ENCODE peak calls at places on chromosomes 3 and 15, in seven cellular contexts. V, P, F, I, S, Q and C are unnamed samples.

GRCh38 chr3:43024183-43024865 is 45.2 kb downstream of the GASK1A start:
- DNase-seq in S (no peak), V (no peak), I (no peak), Q (no peak), F (no peak), P (no peak), C (no peak)

GRCh38 chr3:30188713-30189112 is 417.7 kb upstream of the TGFBR2 start:
- DNase-seq in V (peak), S (no peak), P (no peak), F (no peak), I (peak), Q (no peak), C (peak)

GRCh38 chr3:107082527-107082926 is 294.7 kb upstream of the CCDC54 start:
- DNase-seq in I (no peak), Q (no peak), S (no peak), V (peak), F (no peak), P (no peak), C (no peak)

GRCh38 chr15:93047621-93048425 is 41.2 kb downstream of the RGMA start:
- DNase-seq in P (no peak), I (no peak), F (no peak), S (no peak), Q (no peak), V (no peak), C (no peak)

GRCh38 chr3:184751204-184751809 is 39.4 kb upstream of the MAGEF1 start:
- DNase-seq in P (no peak), V (no peak), S (no peak), F (no peak), Q (no peak), I (no peak), C (no peak)

GRCh38 chr3:177294221-177294620 is 96.9 kb upstream of the TBL1XR1 start:
- DNase-seq in P (no peak), S (no peak), V (peak), F (peak), Q (peak), I (no peak), C (peak)

GRCh38 chr15:98876461-98877369 is 130.9 kb downstream of the PGPEP1L start:
- DNase-seq in V (peak), I (no peak), Q (no peak), F (no peak), S (no peak), P (no peak), C (no peak)

GRCh38 chr15:86650084-86650483 is 570.4 kb downstream of the AGBL1 start:
- DNase-seq in Q (no peak), P (no peak), V (no peak), F (no peak), S (no peak), I (no peak), C (peak)

GRCh38 chr3:150105886-150106612 is 135.4 kb upstream of the PFN2 start:
- DNase-seq in S (no peak), F (no peak), V (no peak), I (no peak), Q (no peak), P (no peak), C (no peak)

GRCh38 chr15:55277116-55277564 is 12.5 kb downstream of the RAB27A start:
- DNase-seq in V (peak), F (no peak), S (no peak), P (no peak), I (no peak), Q (no peak), C (no peak)

GRCh38 chr3:151753846-151754245 is 20.1 kb downstream of the AADACL2 start:
- DNase-seq in F (no peak), P (no peak), I (no peak), S (no peak), V (no peak), Q (no peak), C (no peak)

GRCh38 chr3:51704511-51704950 is 2.3 kb upstream of the GRM2 start:
- DNase-seq in P (peak), F (no peak), Q (no peak), I (no peak), S (no peak), V (no peak), C (no peak)

GRCh38 chr3:64345351-64345750 is 120.1 kb upstream of the PRICKLE2 start:
- DNase-seq in Q (no peak), P (no peak), S (no peak), F (no peak), I (no peak), V (peak), C (no peak)

GRCh38 chr3:55621648-55622047 is 134.5 kb upstream of the WNT5A start:
- DNase-seq in F (no peak), Q (no peak), P (no peak), I (no peak), V (no peak), S (no peak), C (no peak)

GRCh38 chr3:43748179-43748578 is 57.4 kb downstream of the ABHD5 start:
- DNase-seq in I (no peak), F (no peak), S (no peak), P (no peak), V (peak), Q (no peak), C (peak)

GRCh38 chr3:59374812-59375211 is 325.0 kb upstream of the CFAP20DC start:
- DNase-seq in S (no peak), V (no peak), Q (no peak), F (no peak), I (no peak), P (no peak), C (no peak)

GRCh38 chr3:40009991-40010390 is 200.6 kb downstream of the MYRIP start:
- DNase-seq in Q (no peak), F (no peak), P (no peak), I (no peak), V (no peak), S (no peak), C (no peak)

GRCh38 chr3:89571298-89571697 is 463.9 kb downstream of the EPHA3 start:
- DNase-seq in P (no peak), V (no peak), S (no peak), Q (no peak), I (no peak), F (no peak), C (no peak)

GRCh38 chr3:174620138-174620537 is 239.0 kb upstream of the NAALADL2 start:
- DNase-seq in V (no peak), I (no peak), F (no peak), S (no peak), Q (no peak), P (no peak), C (peak)

GRCh38 chr3:180295811-180296210 is 259.1 kb upstream of the PEX5L start:
- DNase-seq in V (peak), S (no peak), P (no peak), I (no peak), F (no peak), Q (no peak), C (no peak)

GRCh38 chr3:16510620-16511319 is 2.7 kb downstream of the RFTN1 start:
- DNase-seq in S (no peak), F (no peak), I (no peak), V (no peak), Q (no peak), P (no peak), C (no peak)

GRCh38 chr3:36201546-36201945 is 178.8 kb upstream of the STAC start:
- DNase-seq in Q (peak), F (no peak), P (no peak), V (no peak), S (no peak), I (no peak), C (no peak)

GRCh38 chr15:48112242-48112641 is 8.5 kb upstream of the SLC24A5 start:
- DNase-seq in S (peak), I (no peak), Q (peak), P (no peak), F (no peak), V (peak), C (peak)

GRCh38 chr3:127686512-127686894 is 13.8 kb downstream of the ABTB1 start:
- DNase-seq in Q (no peak), S (no peak), P (no peak), F (no peak), I (no peak), V (no peak), C (no peak)

GRCh38 chr15:56371495-56372147 is 6.4 kb downstream of the TEX9 start:
- DNase-seq in S (no peak), P (no peak), F (no peak), V (no peak), I (no peak), Q (no peak), C (peak)

GRCh38 chr3:51957520-51958205 is 2.5 kb downstream of the GPR62 start:
- DNase-seq in S (no peak), P (no peak), I (no peak), V (no peak), F (no peak), Q (no peak), C (no peak)

GRCh38 chr15:32130823-32131222 is 100.5 kb downstream of the CHRNA7 start:
- DNase-seq in S (no peak), V (no peak), P (no peak), Q (no peak), F (no peak), I (no peak), C (no peak)
- TF ChIP-seq CTCF in S (no peak), V (no peak), P (no peak), Q (no peak), F (no peak), I (no peak), C (no peak)

DNA sequence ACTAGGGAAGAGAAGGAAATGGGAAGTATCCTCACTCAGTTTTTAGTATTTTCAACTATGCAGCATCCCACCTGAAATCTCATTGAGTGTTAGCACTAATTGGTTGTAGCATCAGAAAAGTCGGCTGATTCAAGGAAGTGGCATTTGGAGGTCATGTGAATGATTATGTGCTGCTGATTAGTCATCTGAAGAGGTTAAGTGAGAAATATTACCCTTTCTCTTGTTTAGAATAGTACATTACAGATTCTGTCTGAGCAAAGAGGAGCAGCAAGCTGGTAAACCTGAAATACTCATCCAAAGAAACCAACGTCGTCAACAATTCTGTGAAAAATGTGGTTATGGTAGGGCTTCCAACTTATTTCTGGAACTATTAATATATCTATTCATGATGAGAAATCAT is 1024.9 kb downstream of the TUSC7 start:
- DNase-seq in F (no peak), I (no peak), Q (no peak), S (no peak), V (peak), P (no peak), C (peak)
- H3K27ac ChIP-seq in F (no peak), I (no peak), Q (no peak), S (no peak), V (peak), P (no peak), C (no peak)

GRCh38 chr3:187044871-187045552 is 94.3 kb downstream of the RPL39L start:
- DNase-seq in S (no peak), F (no peak), P (peak), Q (no peak), V (no peak), I (no peak), C (no peak)
- TF ChIP-seq CTCF in S (no peak), F (no peak), P (no peak), Q (peak), V (no peak), I (no peak), C (no peak)

GRCh38 chr15:81304226-81304625 is 19.7 kb downstream of the STARD5 start:
- DNase-seq in V (peak), S (no peak), F (no peak), I (no peak), Q (no peak), P (no peak), C (no peak)
- H3K27ac ChIP-seq in V (no peak), S (no peak), F (peak), I (peak), Q (no peak), P (peak), C (no peak)

GRCh38 chr3:13051066-13051465 is 22.2 kb downstream of the IQSEC1 start:
- DNase-seq in F (no peak), V (no peak), Q (no peak), I (no peak), P (no peak), S (no peak), C (no peak)

GRCh38 chr3:13050446-13050845 is 22.8 kb downstream of the IQSEC1 start:
- DNase-seq in P (no peak), I (no peak), Q (no peak), S (no peak), V (no peak), F (no peak), C (no peak)

GRCh38 chr3:13047296-13048165 is 25.7 kb downstream of the IQSEC1 start:
- DNase-seq in P (no peak), F (no peak), Q (no peak), S (no peak), V (no peak), I (no peak), C (no peak)

GRCh38 chr3:13051581-13051980 is 21.6 kb downstream of the IQSEC1 start:
- DNase-seq in F (no peak), V (no peak), S (no peak), P (no peak), I (no peak), Q (no peak), C (no peak)

GRCh38 chr3:13049400-13049799 is 23.8 kb downstream of the IQSEC1 start:
- DNase-seq in F (no peak), S (no peak), P (no peak), V (no peak), I (no peak), Q (no peak), C (no peak)
- TF ChIP-seq CTCF in F (no peak), S (no peak), P (no peak), V (no peak), I (no peak), Q (no peak), C (no peak)

GRCh38 chr3:119444590-119444989 is 18.8 kb downstream of the TMEM39A start:
- DNase-seq in P (no peak), I (no peak), Q (no peak), F (no peak), S (no peak), V (no peak), C (no peak)
- H3K27ac ChIP-seq in P (no peak), I (no peak), Q (no peak), F (no peak), S (no peak), V (no peak), C (no peak)

GRCh38 chr3:124277516-124277890 is 285.6 kb upstream of the ROPN1 start:
- DNase-seq in S (no peak), P (no peak), V (peak), I (no peak), F (no peak), Q (no peak), C (no peak)
- TF ChIP-seq CTCF in S (no peak), P (no peak), V (no peak), I (no peak), F (peak), Q (no peak), C (no peak)

GRCh38 chr15:63915209-63915887 is 81.6 kb upstream of the HERC1 start:
- DNase-seq in Q (peak), V (no peak), F (no peak), S (no peak), I (no peak), P (no peak), C (no peak)
- H3K27ac ChIP-seq in Q (no peak), V (no peak), F (no peak), S (no peak), I (no peak), P (peak), C (no peak)

DNA sequence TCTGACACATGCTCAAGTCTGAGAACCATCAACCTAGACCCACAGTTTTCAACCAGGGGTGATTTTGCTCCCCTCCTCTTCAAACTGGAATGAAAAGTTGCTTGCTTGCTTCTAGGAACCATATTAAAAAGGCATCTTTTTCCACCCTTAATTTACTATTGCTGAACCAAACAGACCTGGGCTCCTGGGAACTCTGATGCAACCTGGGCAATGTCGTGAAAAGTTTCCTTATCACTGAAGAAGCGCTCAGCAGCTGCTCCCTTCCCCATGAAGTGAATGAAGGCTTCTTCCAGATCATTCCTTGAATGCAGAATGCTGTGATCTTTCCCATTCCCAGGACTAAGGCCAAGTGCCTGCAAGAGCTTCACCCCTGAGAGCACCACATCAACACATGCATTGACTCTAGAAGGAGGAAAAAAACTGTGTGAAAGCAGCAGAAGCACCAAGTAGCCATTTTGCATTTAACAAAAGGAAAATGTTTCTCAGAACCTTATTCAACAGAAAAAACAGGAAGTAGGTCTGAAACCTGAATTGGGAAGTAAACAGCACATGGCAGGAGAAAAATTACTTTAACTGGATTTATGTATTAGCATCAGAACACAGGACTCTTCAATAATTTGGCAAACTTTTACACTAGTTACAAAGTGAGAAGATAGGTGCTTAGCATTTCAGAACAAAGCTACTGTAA is 8.7 kb downstream of the ADPGK start:
- DNase-seq in P (no peak), S (no peak), I (no peak), Q (no peak), V (no peak), F (no peak), C (no peak)
- TF ChIP-seq CTCF in P (no peak), S (no peak), I (no peak), Q (no peak), V (no peak), F (no peak), C (no peak)

GRCh38 chr3:116150655-116151054 is 294.6 kb downstream of the LSAMP start:
- DNase-seq in P (no peak), I (no peak), S (no peak), Q (no peak), F (no peak), V (no peak), C (no peak)

GRCh38 chr3:116145613-116146012 is 299.7 kb downstream of the LSAMP start:
- DNase-seq in V (no peak), S (no peak), I (no peak), P (no peak), Q (no peak), F (no peak), C (no peak)

GRCh38 chr3:116154389-116154788 is 290.9 kb downstream of the LSAMP start:
- DNase-seq in V (no peak), Q (no peak), F (no peak), I (no peak), S (no peak), P (no peak), C (no peak)

GRCh38 chr3:116153174-116153573 is 292.1 kb downstream of the LSAMP start:
- DNase-seq in Q (no peak), V (peak), F (no peak), S (no peak), I (no peak), P (no peak), C (no peak)

DNA sequence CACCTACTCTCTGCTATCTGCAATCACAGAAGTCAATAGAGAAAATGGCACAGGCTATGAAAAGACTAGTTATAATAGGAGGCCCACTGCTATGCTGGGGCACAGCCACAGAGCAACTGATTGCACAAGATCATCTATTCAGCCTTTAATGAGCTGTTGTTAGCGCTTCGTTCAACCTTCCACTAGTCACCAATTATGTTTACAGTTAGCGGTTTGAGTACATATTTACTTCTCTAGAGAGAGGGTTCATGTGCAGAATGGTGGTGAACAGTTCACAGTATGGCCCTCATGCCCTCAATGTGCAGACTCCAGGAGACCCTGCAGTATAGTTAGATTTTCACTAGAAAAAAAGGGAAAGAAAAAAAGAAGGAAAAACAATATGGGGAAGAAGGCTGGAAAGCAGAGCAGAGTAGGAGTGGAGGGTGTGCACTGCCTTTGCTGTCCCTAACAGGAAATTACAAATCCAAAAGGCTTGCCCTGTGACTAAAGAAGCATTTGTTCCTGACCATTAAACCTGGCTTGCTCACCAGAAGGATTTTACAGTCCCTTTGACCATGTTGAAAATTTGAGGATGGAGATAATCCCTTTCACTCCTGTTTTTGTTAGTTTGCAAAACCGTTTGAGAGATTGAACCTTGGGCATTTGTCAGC is 296.3 kb downstream of the LSAMP start:
- DNase-seq in I (no peak), F (no peak), Q (no peak), S (peak), V (peak), P (no peak), C (no peak)
- H3K27ac ChIP-seq in I (no peak), F (no peak), Q (no peak), S (no peak), V (peak), P (peak), C (no peak)